ENCODE peak calls at places on chromosomes 7 and 10, in ten cellular contexts. R is stomach, O is HepG2, K is sigmoid colon, I is A549, D is tibial nerve, L is transverse colon, M is H1, F is esophagus muscularis mucosa, U is GM12878. H is an unnamed sample.

GRCh38 chr7:2241580-2242540 is at the start of the genes MRM2 and NUDT1:
- DNase-seq in U (no peak), M (peak; percentile 92), I (peak; percentile 84), L (peak; percentile 87), D (peak; percentile 80), R (peak; percentile 90), K (peak; percentile 90), F (peak; percentile 95), O (peak; percentile 74), H (peak; percentile 82)

GRCh38 chr10:44300666-44301649 is 83.9 kb downstream of the CXCL12 start:
- DNase-seq in K (no peak), M (no peak), R (peak; percentile 67), L (no peak), U (peak; percentile 79), I (peak; percentile 88), F (peak; percentile 68), D (no peak), O (no peak), H (no peak)

GRCh38 chr10:115866174-115866573 is 406.8 kb downstream of the GFRA1 start:
- DNase-seq in U (no peak), D (no peak), L (no peak), R (no peak), K (no peak), M (no peak), I (no peak), F (no peak), O (no peak), H (no peak)

GRCh38 chr10:8393531-8393930 is 339.0 kb downstream of the GATA3 start:
- DNase-seq in D (no peak), K (no peak), L (no peak), F (no peak), M (no peak), R (no peak), O (no peak), U (no peak), I (no peak), H (no peak)

GRCh38 chr7:33539198-33539597 is 366.1 kb upstream of the BMPER start:
- DNase-seq in D (no peak), I (peak; percentile 8), F (no peak), O (no peak), K (no peak), M (no peak), L (no peak), R (no peak), U (no peak), H (no peak)

GRCh38 chr10:117541909-117542705 is 439 bp upstream of the EMX2 start:
- DNase-seq in R (no peak), F (no peak), I (peak; percentile 29), D (no peak), L (no peak), U (no peak), M (peak; percentile 87), O (no peak), K (no peak), H (peak; percentile 92)

GRCh38 chr7:18708204-18708603 is 212.7 kb downstream of the HDAC9 start:
- DNase-seq in D (no peak), L (no peak), I (no peak), K (no peak), F (no peak), U (no peak), O (no peak), R (no peak), M (no peak), H (no peak)

GRCh38 chr7:21318190-21318915 is 109.5 kb upstream of the SP4 start:
- DNase-seq in M (no peak), R (no peak), D (no peak), F (no peak), L (no peak), O (no peak), K (no peak), U (no peak), I (no peak), H (no peak)

GRCh38 chr10:73803680-73804286 is 7.6 kb downstream of the NDST2 start:
- DNase-seq in L (no peak), O (no peak), D (no peak), R (no peak), I (no peak), U (peak; percentile 81), K (no peak), F (no peak), M (no peak), H (no peak)

DNA sequence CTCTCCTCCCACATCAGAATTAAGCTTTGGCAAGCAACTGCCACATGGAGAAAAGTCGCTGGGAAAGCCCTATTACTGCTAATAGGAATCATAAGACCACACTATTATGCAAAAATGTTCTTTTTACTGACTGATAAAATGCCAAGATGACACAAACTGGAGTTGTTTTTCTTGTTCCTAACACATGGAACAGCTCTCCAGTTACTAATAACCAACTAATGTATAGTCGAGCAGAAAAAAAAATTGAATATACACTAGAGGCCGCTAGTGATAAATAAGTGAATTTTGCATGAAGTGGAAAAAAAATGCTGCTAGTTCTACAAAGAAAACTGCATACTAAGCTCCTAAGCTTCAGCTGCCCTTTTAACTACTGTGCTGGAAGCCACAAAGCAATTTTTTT is 165.6 kb downstream of the TPK1 start:
- DNase-seq in R (no peak), K (no peak), O (no peak), U (no peak), I (no peak), M (no peak), L (no peak), F (no peak), D (no peak), H (no peak)
- TF ChIP-seq EP300 in R (no peak), K (no peak), O (no peak), U (no peak), I (no peak), M (no peak), L (no peak), F (no peak), D (no peak), H (no peak)

GRCh38 chr10:69685802-69686585 is 55.9 kb downstream of the FAM241B start:
- DNase-seq in D (no peak), M (no peak), F (no peak), I (no peak), K (peak; percentile 56), O (no peak), L (no peak), R (peak; percentile 33), U (no peak), H (peak; percentile 27)
- TF ChIP-seq EP300 in D (no peak), M (no peak), F (no peak), I (no peak), K (no peak), O (no peak), L (no peak), R (no peak), U (no peak), H (no peak)

DNA sequence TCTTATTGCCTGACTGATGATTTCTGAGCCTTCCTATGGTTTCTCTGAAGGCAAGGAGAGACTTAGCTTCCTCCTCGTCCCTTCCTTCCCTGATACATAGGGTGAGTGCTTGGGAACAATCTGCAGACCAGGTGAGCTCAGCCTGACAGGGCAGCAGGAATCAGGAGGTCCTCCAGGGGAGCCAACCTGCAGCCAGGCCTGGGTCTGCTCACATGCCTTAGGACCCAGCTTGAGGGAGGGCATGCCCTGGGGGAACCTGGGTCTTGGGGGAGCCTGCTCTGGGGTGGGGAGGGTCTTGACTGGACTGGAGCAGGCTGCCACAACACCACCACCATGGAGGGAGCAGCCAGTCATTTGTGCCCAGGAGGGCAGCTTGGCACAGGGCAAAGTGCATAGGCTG is 57.7 kb downstream of the LRRC18 start:
- DNase-seq in M (no peak), K (no peak), D (no peak), I (no peak), F (peak; percentile 60), U (no peak), R (no peak), L (no peak), O (no peak), H (no peak)
- TF ChIP-seq EP300 in M (no peak), K (no peak), D (no peak), I (no peak), F (no peak), U (no peak), R (no peak), L (no peak), O (no peak), H (no peak)

GRCh38 chr10:123857616-123858015 is 34.0 kb downstream of the CPXM2 start:
- DNase-seq in M (peak; percentile 22), L (no peak), I (no peak), F (no peak), D (no peak), R (no peak), U (no peak), O (no peak), K (no peak), H (no peak)
- TF ChIP-seq EP300 in M (no peak), L (no peak), I (no peak), F (no peak), D (no peak), R (no peak), U (no peak), O (no peak), K (no peak), H (no peak)

GRCh38 chr7:148288592-148289151 is 301.9 kb upstream of the C7orf33 start:
- DNase-seq in L (no peak), M (no peak), I (no peak), R (no peak), K (no peak), F (no peak), U (no peak), O (no peak), D (no peak), H (no peak)

GRCh38 chr7:148291799-148292198 is 298.8 kb upstream of the C7orf33 start:
- DNase-seq in L (no peak), R (no peak), M (no peak), D (no peak), K (no peak), U (no peak), I (no peak), O (no peak), F (no peak), H (no peak)

GRCh38 chr7:148287538-148287937 is 303.0 kb upstream of the C7orf33 start:
- DNase-seq in D (no peak), I (no peak), O (no peak), K (no peak), U (no peak), M (no peak), R (no peak), F (no peak), L (no peak), H (no peak)

GRCh38 chr7:148290451-148291005 is 300.0 kb upstream of the C7orf33 start:
- DNase-seq in U (no peak), L (no peak), M (no peak), R (no peak), F (no peak), O (no peak), K (no peak), I (no peak), D (no peak), H (no peak)

GRCh38 chr7:148289630-148290029 is 300.9 kb upstream of the C7orf33 start:
- DNase-seq in D (no peak), O (no peak), K (no peak), F (no peak), I (no peak), U (no peak), L (no peak), R (no peak), M (no peak), H (no peak)
- TF ChIP-seq EP300 in D (no peak), O (no peak), K (no peak), F (no peak), I (no peak), U (no peak), L (no peak), R (no peak), M (no peak), H (no peak)

H was measured in ovary.